ENCODE peak calls at places on chromosomes 5 and 9, in nine cellular contexts. One of them, this sample, is unnamed. For H3K9me3, the result is how much of the 10 kb centered on the place peaks cover.

GRCh38 chr9:125472926-125473701 is 211.5 kb downstream of the GAPVD1 start:
- DNase-seq in ovary: peak
- DNase-seq in CD4-positive, alpha-beta T cell: no peak
- DNase-seq in lower lobe of right lung: no peak
- DNase-seq in uterus: peak
- DNase-seq in CD8-positive, alpha-beta memory T cell: no peak
- DNase-seq in aorta: no peak
- DNase-seq in effector memory CD4-positive, alpha-beta T cell: no peak
- DNase-seq in tibial nerve: no peak
- DNase-seq in this sample: no peak

GRCh38 chr9:108786756-108787663 is 68.8 kb downstream of the ACTL7B start:
- DNase-seq in ovary: no peak
- DNase-seq in CD4-positive, alpha-beta T cell: no peak
- DNase-seq in lower lobe of right lung: no peak
- DNase-seq in uterus: no peak
- DNase-seq in CD8-positive, alpha-beta memory T cell: no peak
- DNase-seq in aorta: no peak
- DNase-seq in effector memory CD4-positive, alpha-beta T cell: no peak
- DNase-seq in tibial nerve: no peak
- DNase-seq in this sample: no peak

GRCh38 chr9:101062686-101063085 is 34.2 kb downstream of the PLPPR1 start:
- DNase-seq in ovary: no peak
- DNase-seq in CD4-positive, alpha-beta T cell: no peak
- DNase-seq in lower lobe of right lung: no peak
- DNase-seq in uterus: no peak
- DNase-seq in CD8-positive, alpha-beta memory T cell: no peak
- DNase-seq in aorta: no peak
- DNase-seq in effector memory CD4-positive, alpha-beta T cell: no peak
- DNase-seq in tibial nerve: no peak
- DNase-seq in this sample: no peak

GRCh38 chr9:124108216-124108615 is 96.6 kb downstream of the LHX2 start:
- DNase-seq in ovary: no peak
- DNase-seq in CD4-positive, alpha-beta T cell: no peak
- DNase-seq in lower lobe of right lung: no peak
- DNase-seq in uterus: no peak
- DNase-seq in CD8-positive, alpha-beta memory T cell: no peak
- DNase-seq in aorta: no peak
- DNase-seq in effector memory CD4-positive, alpha-beta T cell: no peak
- DNase-seq in tibial nerve: no peak
- DNase-seq in this sample: no peak

GRCh38 chr9:86549920-86550319 is 195.7 kb upstream of the TUT7 start:
- DNase-seq in ovary: no peak
- DNase-seq in CD4-positive, alpha-beta T cell: no peak
- DNase-seq in lower lobe of right lung: no peak
- DNase-seq in uterus: no peak
- DNase-seq in CD8-positive, alpha-beta memory T cell: no peak
- DNase-seq in aorta: no peak
- DNase-seq in effector memory CD4-positive, alpha-beta T cell: no peak
- DNase-seq in tibial nerve: no peak
- DNase-seq in this sample: no peak

GRCh38 chr5:51201708-51202107 is 181.5 kb upstream of the ISL1 start:
- DNase-seq in ovary: no peak
- DNase-seq in CD4-positive, alpha-beta T cell: no peak
- DNase-seq in lower lobe of right lung: no peak
- DNase-seq in uterus: no peak
- DNase-seq in CD8-positive, alpha-beta memory T cell: no peak
- DNase-seq in aorta: no peak
- DNase-seq in effector memory CD4-positive, alpha-beta T cell: no peak
- DNase-seq in tibial nerve: no peak
- DNase-seq in this sample: no peak

GRCh38 chr5:1007681-1008450 is 736 bp upstream of the NKD2 start:
- DNase-seq in ovary: peak
- DNase-seq in CD4-positive, alpha-beta T cell: no peak
- DNase-seq in lower lobe of right lung: peak
- DNase-seq in uterus: peak
- DNase-seq in CD8-positive, alpha-beta memory T cell: peak
- DNase-seq in aorta: peak
- DNase-seq in effector memory CD4-positive, alpha-beta T cell: no peak
- DNase-seq in tibial nerve: peak
- DNase-seq in this sample: peak

GRCh38 chr5:119743927-119744326 is 114.6 kb downstream of the FAM170A start:
- DNase-seq in ovary: no peak
- DNase-seq in CD4-positive, alpha-beta T cell: no peak
- DNase-seq in lower lobe of right lung: no peak
- DNase-seq in uterus: no peak
- DNase-seq in CD8-positive, alpha-beta memory T cell: no peak
- DNase-seq in aorta: no peak
- DNase-seq in effector memory CD4-positive, alpha-beta T cell: no peak
- DNase-seq in tibial nerve: no peak
- DNase-seq in this sample: no peak

GRCh38 chr5:178769617-178770290 is 39.3 kb upstream of the ZNF354A start:
- DNase-seq in ovary: no peak
- DNase-seq in CD4-positive, alpha-beta T cell: no peak
- DNase-seq in lower lobe of right lung: peak
- DNase-seq in uterus: no peak
- DNase-seq in CD8-positive, alpha-beta memory T cell: no peak
- DNase-seq in aorta: peak
- DNase-seq in effector memory CD4-positive, alpha-beta T cell: no peak
- DNase-seq in tibial nerve: no peak
- DNase-seq in this sample: no peak

GRCh38 chr5:178768371-178769260 is 38.2 kb upstream of the ZNF354A start:
- DNase-seq in ovary: no peak
- DNase-seq in CD4-positive, alpha-beta T cell: no peak
- DNase-seq in lower lobe of right lung: no peak
- DNase-seq in uterus: no peak
- DNase-seq in CD8-positive, alpha-beta memory T cell: no peak
- DNase-seq in aorta: peak
- DNase-seq in effector memory CD4-positive, alpha-beta T cell: no peak
- DNase-seq in tibial nerve: no peak
- DNase-seq in this sample: no peak

GRCh38 chr5:178766936-178767912 is 36.8 kb upstream of the ZNF354A start:
- DNase-seq in ovary: no peak
- DNase-seq in CD4-positive, alpha-beta T cell: no peak
- DNase-seq in lower lobe of right lung: no peak
- DNase-seq in uterus: no peak
- DNase-seq in CD8-positive, alpha-beta memory T cell: no peak
- DNase-seq in aorta: peak
- DNase-seq in effector memory CD4-positive, alpha-beta T cell: no peak
- DNase-seq in tibial nerve: no peak
- DNase-seq in this sample: no peak

GRCh38 chr5:178772351-178772750 is 41.9 kb upstream of the ZNF354A start:
- DNase-seq in ovary: no peak
- DNase-seq in CD4-positive, alpha-beta T cell: no peak
- DNase-seq in lower lobe of right lung: no peak
- DNase-seq in uterus: no peak
- DNase-seq in CD8-positive, alpha-beta memory T cell: no peak
- DNase-seq in aorta: peak
- DNase-seq in effector memory CD4-positive, alpha-beta T cell: no peak
- DNase-seq in tibial nerve: no peak
- DNase-seq in this sample: no peak

GRCh38 chr5:178770621-178771020 is 40.2 kb upstream of the ZNF354A start:
- DNase-seq in ovary: no peak
- DNase-seq in CD4-positive, alpha-beta T cell: no peak
- DNase-seq in lower lobe of right lung: no peak
- DNase-seq in uterus: no peak
- DNase-seq in CD8-positive, alpha-beta memory T cell: no peak
- DNase-seq in aorta: peak
- DNase-seq in effector memory CD4-positive, alpha-beta T cell: no peak
- DNase-seq in tibial nerve: no peak
- DNase-seq in this sample: no peak
- H3K9me3 ChIP-seq in ovary: under half
- H3K9me3 ChIP-seq in CD4-positive, alpha-beta T cell: under half
- H3K9me3 ChIP-seq in lower lobe of right lung: under half
- H3K9me3 ChIP-seq in uterus: under half
- H3K9me3 ChIP-seq in CD8-positive, alpha-beta memory T cell: under half
- H3K9me3 ChIP-seq in aorta: under half
- H3K9me3 ChIP-seq in effector memory CD4-positive, alpha-beta T cell: under half
- H3K9me3 ChIP-seq in tibial nerve: under half
- H3K9me3 ChIP-seq in this sample: under half

GRCh38 chr5:153939101-153939500 is 99.6 kb downstream of the FAM114A2 start:
- DNase-seq in ovary: no peak
- DNase-seq in CD4-positive, alpha-beta T cell: no peak
- DNase-seq in lower lobe of right lung: no peak
- DNase-seq in uterus: no peak
- DNase-seq in CD8-positive, alpha-beta memory T cell: no peak
- DNase-seq in aorta: no peak
- DNase-seq in effector memory CD4-positive, alpha-beta T cell: no peak
- DNase-seq in tibial nerve: no peak
- DNase-seq in this sample: no peak

GRCh38 chr5:153937661-153938060 is 101.0 kb downstream of the FAM114A2 start:
- DNase-seq in ovary: no peak
- DNase-seq in CD4-positive, alpha-beta T cell: no peak
- DNase-seq in lower lobe of right lung: no peak
- DNase-seq in uterus: no peak
- DNase-seq in CD8-positive, alpha-beta memory T cell: no peak
- DNase-seq in aorta: no peak
- DNase-seq in effector memory CD4-positive, alpha-beta T cell: no peak
- DNase-seq in tibial nerve: no peak
- DNase-seq in this sample: no peak

GRCh38 chr5:153941265-153941664 is 97.4 kb downstream of the FAM114A2 start:
- DNase-seq in ovary: no peak
- DNase-seq in CD4-positive, alpha-beta T cell: no peak
- DNase-seq in lower lobe of right lung: no peak
- DNase-seq in uterus: no peak
- DNase-seq in CD8-positive, alpha-beta memory T cell: no peak
- DNase-seq in aorta: no peak
- DNase-seq in effector memory CD4-positive, alpha-beta T cell: no peak
- DNase-seq in tibial nerve: no peak
- DNase-seq in this sample: no peak

DNA sequence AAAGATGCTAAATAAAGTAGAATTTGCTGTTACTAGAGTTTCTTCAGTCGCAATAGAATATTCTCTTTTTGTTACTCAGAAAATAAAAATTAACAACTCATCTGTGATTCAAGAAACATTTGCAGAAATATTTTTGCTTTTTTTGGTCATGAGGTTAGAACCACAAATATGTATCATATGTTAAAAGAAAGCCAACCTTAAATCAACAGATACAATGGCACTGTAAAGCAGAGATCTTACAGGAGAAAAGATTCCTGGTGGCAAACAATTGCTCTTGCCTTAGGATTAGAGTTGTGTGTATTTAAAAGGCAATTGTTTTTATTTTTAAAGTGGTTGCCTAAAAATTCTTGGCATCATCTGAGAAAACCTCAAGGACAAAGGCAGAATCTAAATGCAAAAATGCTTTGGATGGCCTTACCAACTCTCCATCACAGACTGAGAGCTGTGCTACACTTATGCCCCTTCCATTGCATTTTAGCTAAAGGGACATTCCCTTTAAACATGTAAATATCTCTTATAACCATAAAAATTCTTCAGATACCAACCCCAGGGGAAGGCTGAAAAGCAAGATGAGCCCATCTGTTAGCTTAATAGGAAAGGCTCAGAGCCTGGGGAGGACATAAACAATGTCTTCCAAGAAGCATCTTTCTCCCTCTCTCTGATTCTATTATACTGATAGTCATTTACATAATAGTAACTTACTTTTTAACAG is 100.4 kb downstream of the FAM114A2 start:
- DNase-seq in ovary: no peak
- DNase-seq in CD4-positive, alpha-beta T cell: no peak
- DNase-seq in lower lobe of right lung: no peak
- DNase-seq in uterus: no peak
- DNase-seq in CD8-positive, alpha-beta memory T cell: no peak
- DNase-seq in aorta: no peak
- DNase-seq in effector memory CD4-positive, alpha-beta T cell: no peak
- DNase-seq in tibial nerve: no peak
- DNase-seq in this sample: no peak
- H3K9me3 ChIP-seq in ovary: under half
- H3K9me3 ChIP-seq in CD4-positive, alpha-beta T cell: under half
- H3K9me3 ChIP-seq in lower lobe of right lung: under half
- H3K9me3 ChIP-seq in uterus: under half
- H3K9me3 ChIP-seq in CD8-positive, alpha-beta memory T cell: under half
- H3K9me3 ChIP-seq in aorta: under half
- H3K9me3 ChIP-seq in effector memory CD4-positive, alpha-beta T cell: under half
- H3K9me3 ChIP-seq in tibial nerve: under half
- H3K9me3 ChIP-seq in this sample: under half

GRCh38 chr5:31786001-31786757 is 147.2 kb downstream of the PDZD2 start:
- DNase-seq in ovary: no peak
- DNase-seq in CD4-positive, alpha-beta T cell: no peak
- DNase-seq in lower lobe of right lung: no peak
- DNase-seq in uterus: no peak
- DNase-seq in CD8-positive, alpha-beta memory T cell: no peak
- DNase-seq in aorta: no peak
- DNase-seq in effector memory CD4-positive, alpha-beta T cell: no peak
- DNase-seq in tibial nerve: no peak
- DNase-seq in this sample: no peak
- H3K9me3 ChIP-seq in ovary: under half
- H3K9me3 ChIP-seq in CD4-positive, alpha-beta T cell: under half
- H3K9me3 ChIP-seq in lower lobe of right lung: under half
- H3K9me3 ChIP-seq in uterus: under half
- H3K9me3 ChIP-seq in CD8-positive, alpha-beta memory T cell: under half
- H3K9me3 ChIP-seq in aorta: under half
- H3K9me3 ChIP-seq in effector memory CD4-positive, alpha-beta T cell: under half
- H3K9me3 ChIP-seq in tibial nerve: under half
- H3K9me3 ChIP-seq in this sample: under half

GRCh38 chr5:141356133-141356532 is 1.3 kb downstream of the PCDHGA4 start:
- DNase-seq in ovary: no peak
- DNase-seq in CD4-positive, alpha-beta T cell: no peak
- DNase-seq in lower lobe of right lung: no peak
- DNase-seq in uterus: no peak
- DNase-seq in CD8-positive, alpha-beta memory T cell: no peak
- DNase-seq in aorta: no peak
- DNase-seq in effector memory CD4-positive, alpha-beta T cell: no peak
- DNase-seq in tibial nerve: no peak
- DNase-seq in this sample: no peak

GRCh38 chr5:141362719-141363118 is 1.2 kb upstream of the PCDHGA5 start:
- DNase-seq in ovary: no peak
- DNase-seq in CD4-positive, alpha-beta T cell: no peak
- DNase-seq in lower lobe of right lung: no peak
- DNase-seq in uterus: no peak
- DNase-seq in CD8-positive, alpha-beta memory T cell: no peak
- DNase-seq in aorta: no peak
- DNase-seq in effector memory CD4-positive, alpha-beta T cell: no peak
- DNase-seq in tibial nerve: no peak
- DNase-seq in this sample: no peak

GRCh38 chr5:141360685-141361084 is 891 bp downstream of the PCDHGB2 start:
- DNase-seq in ovary: no peak
- DNase-seq in CD4-positive, alpha-beta T cell: no peak
- DNase-seq in lower lobe of right lung: no peak
- DNase-seq in uterus: no peak
- DNase-seq in CD8-positive, alpha-beta memory T cell: no peak
- DNase-seq in aorta: no peak
- DNase-seq in effector memory CD4-positive, alpha-beta T cell: no peak
- DNase-seq in tibial nerve: no peak
- DNase-seq in this sample: no peak

GRCh38 chr5:141356950-141357349 is 2.1 kb downstream of the PCDHGA4 start:
- DNase-seq in ovary: no peak
- DNase-seq in CD4-positive, alpha-beta T cell: no peak
- DNase-seq in lower lobe of right lung: no peak
- DNase-seq in uterus: no peak
- DNase-seq in CD8-positive, alpha-beta memory T cell: no peak
- DNase-seq in aorta: no peak
- DNase-seq in effector memory CD4-positive, alpha-beta T cell: no peak
- DNase-seq in tibial nerve: no peak
- DNase-seq in this sample: no peak

DNA sequence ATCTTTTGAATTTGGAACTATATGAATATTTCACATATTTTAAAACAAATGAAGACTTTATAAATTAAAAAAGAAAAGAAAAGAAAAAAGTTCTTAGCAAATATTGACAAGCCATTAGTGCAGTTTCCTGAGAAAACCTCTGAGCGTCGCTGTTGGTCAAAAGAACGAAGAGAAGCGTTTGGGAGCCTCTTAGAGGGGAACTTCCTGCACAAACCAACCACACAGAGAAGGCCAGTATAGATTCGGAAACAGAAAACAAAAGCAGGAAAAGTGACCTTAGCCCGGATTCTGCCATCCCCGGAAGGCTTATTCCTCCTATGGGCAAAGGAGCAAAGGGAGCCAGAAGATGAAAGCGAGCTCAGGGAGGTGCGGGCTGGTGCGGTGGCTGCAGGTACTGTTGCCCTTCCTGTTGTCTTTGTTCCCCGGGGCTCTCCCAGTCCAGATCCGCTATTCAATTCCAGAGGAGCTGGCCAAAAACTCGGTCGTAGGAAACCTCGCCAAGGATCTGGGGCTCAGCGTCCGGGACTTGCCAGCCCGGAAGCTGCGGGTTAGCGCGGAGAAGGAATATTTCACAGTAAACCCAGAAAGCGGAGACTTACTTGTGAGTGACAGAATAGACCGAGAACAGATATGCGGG is at the start of gene PCDHGB2:
- DNase-seq in ovary: no peak
- DNase-seq in CD4-positive, alpha-beta T cell: no peak
- DNase-seq in lower lobe of right lung: no peak
- DNase-seq in uterus: no peak
- DNase-seq in CD8-positive, alpha-beta memory T cell: no peak
- DNase-seq in aorta: peak
- DNase-seq in effector memory CD4-positive, alpha-beta T cell: no peak
- DNase-seq in tibial nerve: no peak
- DNase-seq in this sample: no peak
- H3K9me3 ChIP-seq in ovary: half or more
- H3K9me3 ChIP-seq in CD4-positive, alpha-beta T cell: under half
- H3K9me3 ChIP-seq in lower lobe of right lung: half or more
- H3K9me3 ChIP-seq in uterus: under half
- H3K9me3 ChIP-seq in CD8-positive, alpha-beta memory T cell: under half
- H3K9me3 ChIP-seq in aorta: under half
- H3K9me3 ChIP-seq in effector memory CD4-positive, alpha-beta T cell: under half
- H3K9me3 ChIP-seq in tibial nerve: half or more
- H3K9me3 ChIP-seq in this sample: under half

This sample was measured in T-helper 17 cell.